ENCODE peak calls at places on chromosome 17, in ten cellular contexts. F is occipital lobe; N is naive thymus-derived CD8-positive, alpha-beta T cell; R is H1; B is AG04450; E is heart left ventricle; G is effector memory CD4-positive, alpha-beta T cell; Z is tibial nerve; L is HEK293T; I is activated T-helper 1 cell treated with Interleukin-2 at 50 U/mL for 16 hours. D is an unnamed sample.

GRCh38 chr17:50095626-50096037 is 481 bp downstream of the PDK2 start:
- DNase-seq in F (no peak), N (no peak), R (no peak), B (no peak), E (no peak), G (no peak), Z (no peak), L (no peak), I (no peak), D (no peak)

GRCh38 chr17:72030067-72030899 is 90.5 kb upstream of the SOX9 start:
- DNase-seq in F (peak; percentile 37), N (peak; percentile 27), R (peak; percentile 70), B (peak; percentile 10), E (peak; percentile 58), G (no peak), Z (peak; percentile 8), L (peak; percentile 68), I (no peak), D (no peak)

GRCh38 chr17:50177983-50178834 is 12.4 kb downstream of the SGCA start:
- DNase-seq in F (no peak), N (peak; percentile 26), R (peak; percentile 39), B (peak; percentile 92), E (peak; percentile 89), G (peak; percentile 12), Z (no peak), L (peak; percentile 80), I (peak; percentile 27), D (no peak)

GRCh38 chr17:34241062-34241461 is 14.0 kb upstream of the CCL2 start:
- DNase-seq in F (no peak), N (no peak), R (no peak), B (no peak), E (peak; percentile 91), G (no peak), Z (no peak), L (no peak), I (no peak), D (no peak)

GRCh38 chr17:57970706-57971105 is 15.5 kb upstream of the CUEDC1 start:
- DNase-seq in F (no peak), N (no peak), R (no peak), B (no peak), E (no peak), G (no peak), Z (no peak), L (no peak), I (no peak), D (no peak)

GRCh38 chr17:76154292-76154691 is 13.2 kb upstream of the FOXJ1 start:
- DNase-seq in F (no peak), N (no peak), R (no peak), B (no peak), E (no peak), G (no peak), Z (no peak), L (no peak), I (no peak), D (no peak)

GRCh38 chr17:12965988-12966387 is 51.8 kb downstream of the ELAC2 start:
- DNase-seq in F (no peak), N (no peak), R (no peak), B (no peak), E (no peak), G (no peak), Z (no peak), L (no peak), I (no peak), D (no peak)

GRCh38 chr17:82020874-82021727 is 1.6 kb downstream of the CENPX start:
- DNase-seq in F (peak; percentile 28), N (peak; percentile 62), R (no peak), B (peak; percentile 53), E (no peak), G (no peak), Z (peak; percentile 67), L (no peak), I (peak; percentile 28), D (no peak)

GRCh38 chr17:1241904-1242303 is 28.3 kb upstream of the BHLHA9 start:
- DNase-seq in F (no peak), N (no peak), R (no peak), B (no peak), E (no peak), G (no peak), Z (peak; percentile 72), L (no peak), I (no peak), D (no peak)

GRCh38 chr17:59487161-59487873 is 78.1 kb upstream of the DHX40 start:
- DNase-seq in F (no peak), N (no peak), R (no peak), B (no peak), E (no peak), G (no peak), Z (no peak), L (no peak), I (no peak), D (no peak)

GRCh38 chr17:47820023-47820789 is 1.4 kb downstream of the OSBPL7 start:
- DNase-seq in F (no peak), N (no peak), R (no peak), B (no peak), E (peak; percentile 51), G (no peak), Z (no peak), L (no peak), I (no peak), D (no peak)

GRCh38 chr17:32940706-32941390 is 12.9 kb downstream of the TMEM98 start:
- DNase-seq in F (no peak), N (no peak), R (no peak), B (no peak), E (no peak), G (no peak), Z (no peak), L (no peak), I (no peak), D (no peak)

GRCh38 chr17:60086822-60087591 is 8.3 kb upstream of the HEATR6 start:
- DNase-seq in F (no peak), N (no peak), R (peak; percentile 1), B (no peak), E (no peak), G (no peak), Z (no peak), L (no peak), I (no peak), D (no peak)

GRCh38 chr17:68777243-68777855 is 176.2 kb upstream of the FAM20A start:
- DNase-seq in F (peak; percentile 17), N (peak; percentile 29), R (no peak), B (peak; percentile 36), E (no peak), G (no peak), Z (peak; percentile 88), L (peak; percentile 58), I (no peak), D (no peak)

GRCh38 chr17:14201087-14201486 is 35.6 kb downstream of the CDRT15 start:
- DNase-seq in F (no peak), N (peak; percentile 77), R (no peak), B (no peak), E (no peak), G (peak; percentile 39), Z (no peak), L (no peak), I (peak; percentile 31), D (no peak)

GRCh38 chr17:64723781-64724180 is 61.7 kb upstream of the SMURF2 start:
- DNase-seq in F (no peak), N (no peak), R (no peak), B (no peak), E (no peak), G (no peak), Z (no peak), L (no peak), I (no peak), D (no peak)

GRCh38 chr17:64133546-64134215 is 3.7 kb upstream of the ERN1 start:
- DNase-seq in F (no peak), N (peak; percentile 61), R (no peak), B (no peak), E (no peak), G (no peak), Z (no peak), L (peak; percentile 67), I (no peak), D (no peak)

GRCh38 chr17:30274887-30275286 is 16.9 kb downstream of the BLMH start:
- DNase-seq in F (no peak), N (no peak), R (no peak), B (no peak), E (no peak), G (no peak), Z (no peak), L (no peak), I (no peak), D (no peak)

GRCh38 chr17:50129303-50129945 is 536 bp downstream of the SAMD14 start:
- DNase-seq in F (no peak), N (peak; percentile 63), R (no peak), B (no peak), E (no peak), G (peak; percentile 36), Z (no peak), L (peak; percentile 40), I (no peak), D (no peak)

GRCh38 chr17:44840936-44841335 is 6.7 kb upstream of the HIGD1B start:
- DNase-seq in F (no peak), N (no peak), R (no peak), B (no peak), E (no peak), G (no peak), Z (no peak), L (no peak), I (no peak), D (no peak)

GRCh38 chr17:17940451-17940911 is 31.7 kb downstream of the TOM1L2 start:
- DNase-seq in F (no peak), N (no peak), R (no peak), B (no peak), E (no peak), G (no peak), Z (no peak), L (no peak), I (no peak), D (no peak)

GRCh38 chr17:79622201-79622601 is 11.3 kb upstream of the RBFOX3 start:
- DNase-seq in F (no peak), N (no peak), R (no peak), B (no peak), E (no peak), G (no peak), Z (no peak), L (no peak), I (no peak), D (no peak)

D was measured in SIG-M5.